ENCODE peak calls at places on chromosomes 3 and 15, in nine cellular contexts. One of them, this sample, is unnamed.

GRCh38 chr3:192444791-192445106 is 282.6 kb downstream of the FGF12 start:
- DNase-seq in AG04450: no peak
- DNase-seq in body of pancreas: no peak
- DNase-seq in psoas muscle: no peak
- DNase-seq in kidney: no peak
- DNase-seq in dorsolateral prefrontal cortex: no peak
- DNase-seq in GM23248: no peak
- DNase-seq in A549: no peak
- DNase-seq in fibroblast of mammary gland: no peak
- DNase-seq in this sample: no peak

GRCh38 chr3:194485471-194485875 is 1.3 kb downstream of the ATP13A3 start:
- DNase-seq in body of pancreas: no peak
- DNase-seq in AG04450: no peak
- DNase-seq in kidney: no peak
- DNase-seq in dorsolateral prefrontal cortex: no peak
- DNase-seq in A549: no peak
- DNase-seq in psoas muscle: no peak
- DNase-seq in fibroblast of mammary gland: no peak
- DNase-seq in GM23248: peak
- DNase-seq in this sample: no peak

GRCh38 chr3:30372837-30373236 is 233.6 kb upstream of the TGFBR2 start:
- DNase-seq in kidney: no peak
- DNase-seq in AG04450: no peak
- DNase-seq in body of pancreas: no peak
- DNase-seq in GM23248: no peak
- DNase-seq in fibroblast of mammary gland: no peak
- DNase-seq in dorsolateral prefrontal cortex: no peak
- DNase-seq in psoas muscle: no peak
- DNase-seq in A549: no peak
- DNase-seq in this sample: no peak

GRCh38 chr15:84947947-84948830 is 33.5 kb upstream of the PDE8A start:
- DNase-seq in GM23248: peak
- DNase-seq in kidney: no peak
- DNase-seq in psoas muscle: no peak
- DNase-seq in A549: peak
- DNase-seq in dorsolateral prefrontal cortex: no peak
- DNase-seq in body of pancreas: no peak
- DNase-seq in fibroblast of mammary gland: peak
- DNase-seq in AG04450: peak
- DNase-seq in this sample: peak

GRCh38 chr3:184360070-184360833 is 1.2 kb downstream of the CLCN2 start:
- DNase-seq in fibroblast of mammary gland: no peak
- DNase-seq in dorsolateral prefrontal cortex: no peak
- DNase-seq in body of pancreas: peak
- DNase-seq in GM23248: no peak
- DNase-seq in psoas muscle: no peak
- DNase-seq in A549: no peak
- DNase-seq in kidney: peak
- DNase-seq in AG04450: no peak
- DNase-seq in this sample: no peak

GRCh38 chr15:80090879-80091503 is 31.5 kb downstream of the ZFAND6 start:
- DNase-seq in fibroblast of mammary gland: peak
- DNase-seq in AG04450: no peak
- DNase-seq in A549: peak
- DNase-seq in dorsolateral prefrontal cortex: no peak
- DNase-seq in GM23248: peak
- DNase-seq in body of pancreas: no peak
- DNase-seq in psoas muscle: no peak
- DNase-seq in kidney: no peak
- DNase-seq in this sample: no peak

GRCh38 chr15:57772223-57772957 is 65.9 kb downstream of the POLR2M start:
- DNase-seq in dorsolateral prefrontal cortex: no peak
- DNase-seq in body of pancreas: no peak
- DNase-seq in AG04450: no peak
- DNase-seq in fibroblast of mammary gland: peak
- DNase-seq in kidney: no peak
- DNase-seq in A549: no peak
- DNase-seq in GM23248: peak
- DNase-seq in psoas muscle: no peak
- DNase-seq in this sample: no peak

GRCh38 chr3:107969525-107969924 is 121.3 kb downstream of the CD47 start:
- DNase-seq in dorsolateral prefrontal cortex: no peak
- DNase-seq in body of pancreas: no peak
- DNase-seq in kidney: no peak
- DNase-seq in A549: no peak
- DNase-seq in AG04450: no peak
- DNase-seq in GM23248: no peak
- DNase-seq in psoas muscle: no peak
- DNase-seq in fibroblast of mammary gland: no peak
- DNase-seq in this sample: no peak

GRCh38 chr3:114319453-114319852 is 25.6 kb downstream of the TIGIT start:
- DNase-seq in AG04450: peak
- DNase-seq in GM23248: peak
- DNase-seq in fibroblast of mammary gland: peak
- DNase-seq in body of pancreas: no peak
- DNase-seq in kidney: no peak
- DNase-seq in dorsolateral prefrontal cortex: no peak
- DNase-seq in A549: peak
- DNase-seq in psoas muscle: no peak
- DNase-seq in this sample: no peak

GRCh38 chr15:65558336-65558735 is 28.1 kb downstream of the HACD3 start:
- DNase-seq in dorsolateral prefrontal cortex: no peak
- DNase-seq in kidney: no peak
- DNase-seq in fibroblast of mammary gland: peak
- DNase-seq in AG04450: peak
- DNase-seq in A549: no peak
- DNase-seq in body of pancreas: no peak
- DNase-seq in psoas muscle: no peak
- DNase-seq in GM23248: peak
- DNase-seq in this sample: no peak

GRCh38 chr15:89127054-89127702 is 38.9 kb downstream of the ABHD2 start:
- DNase-seq in A549: peak
- DNase-seq in body of pancreas: peak
- DNase-seq in GM23248: peak
- DNase-seq in kidney: no peak
- DNase-seq in AG04450: no peak
- DNase-seq in dorsolateral prefrontal cortex: no peak
- DNase-seq in fibroblast of mammary gland: peak
- DNase-seq in psoas muscle: peak
- DNase-seq in this sample: peak

GRCh38 chr3:14909250-14909649 is 38.1 kb upstream of the NR2C2 start:
- DNase-seq in A549: no peak
- DNase-seq in kidney: no peak
- DNase-seq in dorsolateral prefrontal cortex: no peak
- DNase-seq in GM23248: no peak
- DNase-seq in AG04450: no peak
- DNase-seq in body of pancreas: no peak
- DNase-seq in psoas muscle: no peak
- DNase-seq in fibroblast of mammary gland: no peak
- DNase-seq in this sample: no peak

GRCh38 chr3:179608931-179609720 is 4.5 kb downstream of the NDUFB5 start:
- DNase-seq in GM23248: no peak
- DNase-seq in A549: no peak
- DNase-seq in dorsolateral prefrontal cortex: no peak
- DNase-seq in psoas muscle: no peak
- DNase-seq in body of pancreas: no peak
- DNase-seq in kidney: no peak
- DNase-seq in AG04450: no peak
- DNase-seq in fibroblast of mammary gland: no peak
- DNase-seq in this sample: no peak

GRCh38 chr3:33093847-33094246 is 3.1 kb downstream of the GLB1 start:
- DNase-seq in GM23248: no peak
- DNase-seq in psoas muscle: peak
- DNase-seq in A549: no peak
- DNase-seq in fibroblast of mammary gland: no peak
- DNase-seq in kidney: no peak
- DNase-seq in dorsolateral prefrontal cortex: no peak
- DNase-seq in AG04450: no peak
- DNase-seq in body of pancreas: no peak
- DNase-seq in this sample: no peak

GRCh38 chr3:183265157-183265642 is 12.1 kb downstream of the B3GNT5 start:
- DNase-seq in psoas muscle: no peak
- DNase-seq in dorsolateral prefrontal cortex: no peak
- DNase-seq in A549: no peak
- DNase-seq in GM23248: no peak
- DNase-seq in body of pancreas: no peak
- DNase-seq in AG04450: no peak
- DNase-seq in kidney: no peak
- DNase-seq in fibroblast of mammary gland: peak
- DNase-seq in this sample: no peak

GRCh38 chr3:185701891-185702563 is 115.9 kb downstream of the SENP2 start:
- DNase-seq in body of pancreas: peak
- DNase-seq in psoas muscle: no peak
- DNase-seq in AG04450: no peak
- DNase-seq in fibroblast of mammary gland: no peak
- DNase-seq in GM23248: no peak
- DNase-seq in A549: no peak
- DNase-seq in kidney: no peak
- DNase-seq in dorsolateral prefrontal cortex: no peak
- DNase-seq in this sample: no peak

GRCh38 chr3:190580443-190580842 is 66.6 kb downstream of the IL1RAP start:
- DNase-seq in GM23248: no peak
- DNase-seq in AG04450: no peak
- DNase-seq in psoas muscle: no peak
- DNase-seq in A549: no peak
- DNase-seq in dorsolateral prefrontal cortex: no peak
- DNase-seq in kidney: no peak
- DNase-seq in fibroblast of mammary gland: no peak
- DNase-seq in body of pancreas: no peak
- DNase-seq in this sample: no peak

GRCh38 chr15:50046159-50046558 is 72.9 kb downstream of the ATP8B4 start:
- DNase-seq in dorsolateral prefrontal cortex: no peak
- DNase-seq in psoas muscle: no peak
- DNase-seq in fibroblast of mammary gland: no peak
- DNase-seq in AG04450: no peak
- DNase-seq in A549: no peak
- DNase-seq in body of pancreas: no peak
- DNase-seq in GM23248: no peak
- DNase-seq in kidney: no peak
- DNase-seq in this sample: no peak

GRCh38 chr15:33644319-33644718 is 324.0 kb upstream of the CHRM5 start:
- DNase-seq in A549: no peak
- DNase-seq in GM23248: no peak
- DNase-seq in psoas muscle: peak
- DNase-seq in kidney: no peak
- DNase-seq in fibroblast of mammary gland: no peak
- DNase-seq in dorsolateral prefrontal cortex: no peak
- DNase-seq in body of pancreas: no peak
- DNase-seq in AG04450: no peak
- DNase-seq in this sample: no peak
- H3K4me3 ChIP-seq in A549: no peak
- H3K4me3 ChIP-seq in GM23248: no peak
- H3K4me3 ChIP-seq in psoas muscle: no peak
- H3K4me3 ChIP-seq in kidney: no peak
- H3K4me3 ChIP-seq in fibroblast of mammary gland: no peak
- H3K4me3 ChIP-seq in dorsolateral prefrontal cortex: no peak
- H3K4me3 ChIP-seq in body of pancreas: no peak
- H3K4me3 ChIP-seq in AG04450: no peak
- H3K4me3 ChIP-seq in this sample: no peak

DNA sequence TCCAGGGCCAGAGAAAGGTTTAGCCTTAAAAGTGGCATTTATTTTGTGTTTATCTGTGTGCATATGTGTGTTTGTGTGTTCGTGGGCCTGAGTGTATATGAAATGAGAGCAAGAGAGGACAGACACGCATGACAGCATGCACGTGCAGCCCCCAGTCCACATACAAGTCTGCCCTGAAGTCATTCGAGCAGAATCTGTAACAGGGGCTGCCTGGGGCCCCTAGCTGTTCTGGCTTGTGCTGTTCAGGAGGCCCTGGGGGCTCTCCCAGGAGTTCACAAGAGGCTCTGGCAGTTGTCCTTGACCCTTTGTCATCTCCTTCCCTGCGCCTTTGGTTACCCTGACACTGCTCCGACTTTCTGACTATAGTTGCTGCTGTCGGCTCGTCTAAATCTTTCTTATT is 18.2 kb upstream of the TRAK1 start:
- DNase-seq in dorsolateral prefrontal cortex: no peak
- DNase-seq in fibroblast of mammary gland: no peak
- DNase-seq in AG04450: no peak
- DNase-seq in body of pancreas: no peak
- DNase-seq in psoas muscle: no peak
- DNase-seq in A549: no peak
- DNase-seq in kidney: no peak
- DNase-seq in GM23248: no peak
- DNase-seq in this sample: no peak
- H3K4me3 ChIP-seq in dorsolateral prefrontal cortex: peak
- H3K4me3 ChIP-seq in fibroblast of mammary gland: no peak
- H3K4me3 ChIP-seq in AG04450: no peak
- H3K4me3 ChIP-seq in body of pancreas: no peak
- H3K4me3 ChIP-seq in psoas muscle: peak
- H3K4me3 ChIP-seq in A549: no peak
- H3K4me3 ChIP-seq in kidney: peak
- H3K4me3 ChIP-seq in GM23248: peak
- H3K4me3 ChIP-seq in this sample: no peak

GRCh38 chr15:31344824-31345605 is 18.4 kb downstream of the KLF13 start:
- DNase-seq in kidney: peak
- DNase-seq in A549: no peak
- DNase-seq in psoas muscle: peak
- DNase-seq in AG04450: no peak
- DNase-seq in dorsolateral prefrontal cortex: no peak
- DNase-seq in body of pancreas: peak
- DNase-seq in GM23248: peak
- DNase-seq in fibroblast of mammary gland: no peak
- DNase-seq in this sample: no peak
- H3K4me3 ChIP-seq in kidney: peak
- H3K4me3 ChIP-seq in A549: no peak
- H3K4me3 ChIP-seq in psoas muscle: peak
- H3K4me3 ChIP-seq in AG04450: no peak
- H3K4me3 ChIP-seq in dorsolateral prefrontal cortex: no peak
- H3K4me3 ChIP-seq in body of pancreas: no peak
- H3K4me3 ChIP-seq in GM23248: no peak
- H3K4me3 ChIP-seq in fibroblast of mammary gland: no peak
- H3K4me3 ChIP-seq in this sample: no peak

GRCh38 chr3:140459462-140459861 is 218.4 kb upstream of the TRIM42 start:
- DNase-seq in fibroblast of mammary gland: no peak
- DNase-seq in GM23248: no peak
- DNase-seq in body of pancreas: no peak
- DNase-seq in dorsolateral prefrontal cortex: no peak
- DNase-seq in kidney: no peak
- DNase-seq in AG04450: no peak
- DNase-seq in A549: no peak
- DNase-seq in psoas muscle: no peak
- DNase-seq in this sample: no peak

GRCh38 chr3:140449591-140450256 is 228.1 kb upstream of the TRIM42 start:
- DNase-seq in AG04450: no peak
- DNase-seq in psoas muscle: no peak
- DNase-seq in kidney: no peak
- DNase-seq in A549: no peak
- DNase-seq in GM23248: no peak
- DNase-seq in dorsolateral prefrontal cortex: no peak
- DNase-seq in fibroblast of mammary gland: no peak
- DNase-seq in body of pancreas: peak
- DNase-seq in this sample: no peak

GRCh38 chr3:140455476-140455875 is 222.4 kb upstream of the TRIM42 start:
- DNase-seq in fibroblast of mammary gland: peak
- DNase-seq in kidney: no peak
- DNase-seq in GM23248: no peak
- DNase-seq in body of pancreas: no peak
- DNase-seq in A549: no peak
- DNase-seq in psoas muscle: no peak
- DNase-seq in AG04450: no peak
- DNase-seq in dorsolateral prefrontal cortex: no peak
- DNase-seq in this sample: no peak

GRCh38 chr3:140456974-140457373 is 220.9 kb upstream of the TRIM42 start:
- DNase-seq in kidney: no peak
- DNase-seq in GM23248: no peak
- DNase-seq in fibroblast of mammary gland: no peak
- DNase-seq in psoas muscle: no peak
- DNase-seq in A549: no peak
- DNase-seq in AG04450: no peak
- DNase-seq in body of pancreas: no peak
- DNase-seq in dorsolateral prefrontal cortex: no peak
- DNase-seq in this sample: no peak

GRCh38 chr3:140453750-140454149 is 224.1 kb upstream of the TRIM42 start:
- DNase-seq in fibroblast of mammary gland: no peak
- DNase-seq in A549: no peak
- DNase-seq in dorsolateral prefrontal cortex: no peak
- DNase-seq in AG04450: no peak
- DNase-seq in kidney: no peak
- DNase-seq in GM23248: no peak
- DNase-seq in body of pancreas: no peak
- DNase-seq in psoas muscle: no peak
- DNase-seq in this sample: no peak
- H3K4me3 ChIP-seq in fibroblast of mammary gland: no peak
- H3K4me3 ChIP-seq in A549: no peak
- H3K4me3 ChIP-seq in dorsolateral prefrontal cortex: no peak
- H3K4me3 ChIP-seq in AG04450: no peak
- H3K4me3 ChIP-seq in kidney: no peak
- H3K4me3 ChIP-seq in GM23248: no peak
- H3K4me3 ChIP-seq in body of pancreas: no peak
- H3K4me3 ChIP-seq in psoas muscle: no peak
- H3K4me3 ChIP-seq in this sample: no peak